ENCODE peak calls at places on chromosomes 16 and 17, in eight cellular contexts. H is endodermal cell; F is left cardiac atrium; Q is activated T-cell treated with anti-CD3 and anti-CD28 coated beads, Interleukin-2, amount 50 U/mL, for 48 hours; A is spleen; D is stimulated activated CD4-positive, alpha-beta T cell treated with anti-CD3 and anti-CD28 coated beads, TNF-alpha, amount 100 ng/mL, for 48 hours; O is foreskin keratinocyte; I is NCI-H2029 treated with DMSO at 0.1 percent for 48 hours. W is an unnamed sample.

GRCh38 chr17:31462261-31462660 is 70.8 kb downstream of the RAB11FIP4 start:
- DNase-seq in H (no peak), F (no peak), Q (no peak), A (no peak), D (no peak), O (no peak), I (no peak), W (no peak)

GRCh38 chr16:64925166-64925565 is 196.7 kb downstream of the CDH11 start:
- DNase-seq in H (no peak), F (no peak), Q (no peak), A (no peak), D (no peak), O (no peak), I (no peak), W (no peak)

GRCh38 chr16:635573-636205 is 416 bp downstream of the METTL26 start:
- DNase-seq in H (no peak), F (no peak), Q (peak), A (peak), D (no peak), O (no peak), I (no peak), W (no peak)

GRCh38 chr16:66871840-66872239 is 8.5 kb upstream of the PDP2 start:
- DNase-seq in H (no peak), F (no peak), Q (no peak), A (no peak), D (no peak), O (no peak), I (no peak), W (no peak)

GRCh38 chr17:7042507-7043194 is 1.2 kb downstream of the SLC16A11 start:
- DNase-seq in H (peak), F (no peak), Q (peak), A (peak), D (no peak), O (no peak), I (no peak), W (peak)

GRCh38 chr16:30875881-30876791 is 17.7 kb downstream of the BCL7C start:
- DNase-seq in H (no peak), F (no peak), Q (peak), A (no peak), D (no peak), O (no peak), I (peak), W (peak)

GRCh38 chr16:77789085-77789611 is 784 bp downstream of the VAT1L start:
- DNase-seq in H (peak), F (no peak), Q (peak), A (no peak), D (no peak), O (no peak), I (no peak), W (peak)

GRCh38 chr17:78125138-78125913 is 3.2 kb downstream of the TMC6 start:
- DNase-seq in H (no peak), F (no peak), Q (peak), A (peak), D (no peak), O (no peak), I (no peak), W (no peak)

GRCh38 chr17:74862108-74862901 is 2.6 kb upstream of the GRIN2C start:
- DNase-seq in H (peak), F (peak), Q (peak), A (peak), D (peak), O (no peak), I (no peak), W (peak)

GRCh38 chr16:17724242-17724898 is 253.6 kb upstream of the XYLT1 start:
- DNase-seq in H (no peak), F (no peak), Q (no peak), A (no peak), D (no peak), O (peak), I (no peak), W (no peak)

GRCh38 chr17:42849451-42850157 is 1.4 kb upstream of the AOC3 start:
- DNase-seq in H (no peak), F (no peak), Q (no peak), A (peak), D (no peak), O (no peak), I (no peak), W (no peak)

GRCh38 chr16:15658149-15658548 is 8.1 kb downstream of the NDE1 start:
- DNase-seq in H (peak), F (no peak), Q (no peak), A (peak), D (no peak), O (no peak), I (no peak), W (peak)

GRCh38 chr16:50354082-50354481 is 14.7 kb downstream of the BRD7 start:
- DNase-seq in H (no peak), F (no peak), Q (no peak), A (no peak), D (no peak), O (no peak), I (no peak), W (no peak)

GRCh38 chr16:11127610-11128195 is 128.3 kb downstream of the SOCS1 start:
- DNase-seq in H (no peak), F (no peak), Q (no peak), A (no peak), D (no peak), O (no peak), I (no peak), W (no peak)

GRCh38 chr17:6749519-6749918 is 6.3 kb upstream of the XAF1 start:
- DNase-seq in H (no peak), F (no peak), Q (no peak), A (no peak), D (no peak), O (no peak), I (no peak), W (no peak)

GRCh38 chr16:67236551-67237395 is 9.8 kb downstream of the TMEM208 start:
- DNase-seq in H (peak), F (peak), Q (peak), A (peak), D (peak), O (no peak), I (no peak), W (peak)

GRCh38 chr16:84303023-84303422 is 8.3 kb downstream of the WFDC1 start:
- DNase-seq in H (no peak), F (no peak), Q (no peak), A (no peak), D (no peak), O (no peak), I (no peak), W (no peak)